ENCODE peak calls at places on chromosomes 7 and 10, in nine cellular contexts. D is stomach, O is GM12878, T is GM23338, K is HL-60, A is suprapubic skin, G is HepG2, P is SK-N-SH, Y is spleen. E is an unnamed sample.
A peak's percentile ranks its signal among the peaks of the same experiment; 100 is the strongest.

GRCh38 chr10:89744021-89744420 is 42.6 kb downstream of the KIF20B start:
- DNase-seq in D (no peak), O (no peak), T (no peak), K (no peak), A (no peak), G (no peak), P (no peak), Y (no peak), E (no peak)

GRCh38 chr10:67114945-67115344 is 189.1 kb downstream of the LRRTM3 start:
- DNase-seq in D (no peak), O (no peak), T (no peak), K (no peak), A (no peak), G (peak; percentile 71), P (no peak), Y (no peak), E (no peak)

GRCh38 chr10:119306514-119306951 is 99.2 kb downstream of the GRK5 start:
- DNase-seq in D (peak; percentile 43), O (peak; percentile 71), T (no peak), K (peak; percentile 57), A (no peak), G (no peak), P (no peak), Y (peak; percentile 95), E (no peak)

GRCh38 chr10:132109341-132110072 is 43.8 kb downstream of the JAKMIP3 start:
- DNase-seq in D (peak; percentile 23), O (no peak), T (no peak), K (no peak), A (no peak), G (no peak), P (no peak), Y (no peak), E (no peak)

GRCh38 chr7:72343991-72344390 is 68.1 kb downstream of the CALN1 start:
- DNase-seq in D (no peak), O (no peak), T (peak; percentile 87), K (no peak), A (no peak), G (no peak), P (no peak), Y (no peak), E (no peak)

GRCh38 chr7:47253650-47254080 is 328.2 kb downstream of the TNS3 start:
- DNase-seq in D (no peak), O (no peak), T (no peak), K (peak; percentile 46), A (no peak), G (no peak), P (peak; percentile 77), Y (no peak), E (no peak)

GRCh38 chr10:20890009-20890408 is 7.1 kb downstream of the NEBL start:
- DNase-seq in D (no peak), O (no peak), T (no peak), K (no peak), A (no peak), G (no peak), P (no peak), Y (no peak), E (no peak)

GRCh38 chr7:130942211-130942964 is 208.4 kb upstream of the KLF14 start:
- DNase-seq in D (peak; percentile 48), O (no peak), T (no peak), K (no peak), A (no peak), G (peak; percentile 70), P (no peak), Y (no peak), E (peak; percentile 55)

GRCh38 chr7:22725585-22725984 is 1.4 kb upstream of the IL6 start:
- DNase-seq in D (no peak), O (no peak), T (peak; percentile 67), K (peak; percentile 15), A (no peak), G (peak; percentile 47), P (peak; percentile 28), Y (no peak), E (no peak)

GRCh38 chr7:157479326-157479725 is 142.5 kb downstream of the DNAJB6 start:
- DNase-seq in D (no peak), O (no peak), T (no peak), K (no peak), A (peak; percentile 66), G (no peak), P (no peak), Y (peak; percentile 59), E (no peak)

GRCh38 chr7:141654551-141654950 is 47.4 kb downstream of the DENND11 start:
- DNase-seq in D (peak; percentile 70), O (peak; percentile 23), T (peak; percentile 94), K (peak; percentile 35), A (no peak), G (peak; percentile 70), P (peak; percentile 87), Y (no peak), E (peak; percentile 41)

GRCh38 chr7:46175221-46175620 is 254.1 kb upstream of the IGFBP3 start:
- DNase-seq in D (no peak), O (no peak), T (no peak), K (no peak), A (no peak), G (no peak), P (no peak), Y (no peak), E (no peak)

DNA sequence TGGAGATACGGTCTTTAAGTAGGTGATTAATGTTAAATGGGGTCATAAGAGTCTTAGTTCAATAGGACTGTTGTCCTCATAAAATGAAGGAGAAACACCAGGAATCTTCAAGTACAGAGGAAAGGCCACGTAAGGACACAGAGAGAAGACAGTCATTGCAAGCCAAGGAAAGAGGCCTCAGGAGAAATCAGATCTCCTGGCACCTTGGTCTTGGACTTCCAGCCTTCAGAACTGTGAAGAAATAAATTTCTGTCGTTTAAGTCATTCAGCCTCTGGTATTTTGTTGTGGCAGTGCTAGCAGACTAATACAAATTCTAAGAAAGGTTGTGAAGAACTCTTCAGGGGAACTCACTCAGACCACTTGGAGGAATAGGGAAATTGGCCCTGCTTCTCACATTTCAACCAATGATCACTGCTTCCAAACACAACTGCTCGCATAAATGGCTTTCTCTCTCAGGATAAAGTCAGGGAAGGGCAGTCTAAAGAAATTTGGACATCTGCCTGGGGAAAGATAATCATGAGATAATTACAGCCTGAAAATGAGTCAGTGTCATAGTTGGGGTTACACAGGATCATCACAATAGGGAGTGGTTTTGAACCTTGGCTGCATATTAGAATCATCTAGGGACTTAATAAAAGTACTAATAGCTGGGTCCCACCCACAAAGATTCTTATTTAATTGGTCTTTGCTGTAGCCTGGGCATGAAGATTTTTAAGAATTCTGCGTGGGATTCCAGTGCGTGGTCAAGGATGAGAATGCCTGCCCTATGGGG is 310.7 kb upstream of the PLXDC2 start:
- DNase-seq in D (no peak), O (no peak), T (no peak), K (no peak), A (no peak), G (no peak), P (no peak), Y (no peak), E (no peak)
- H3K4me3 ChIP-seq in D (no peak overlapping the region), O (no peak overlapping the region), T (no peak overlapping the region), K (no peak overlapping the region), A (no peak overlapping the region), G (no peak overlapping the region), P (no peak overlapping the region), Y (no peak overlapping the region), E (no peak overlapping the region)

DNA sequence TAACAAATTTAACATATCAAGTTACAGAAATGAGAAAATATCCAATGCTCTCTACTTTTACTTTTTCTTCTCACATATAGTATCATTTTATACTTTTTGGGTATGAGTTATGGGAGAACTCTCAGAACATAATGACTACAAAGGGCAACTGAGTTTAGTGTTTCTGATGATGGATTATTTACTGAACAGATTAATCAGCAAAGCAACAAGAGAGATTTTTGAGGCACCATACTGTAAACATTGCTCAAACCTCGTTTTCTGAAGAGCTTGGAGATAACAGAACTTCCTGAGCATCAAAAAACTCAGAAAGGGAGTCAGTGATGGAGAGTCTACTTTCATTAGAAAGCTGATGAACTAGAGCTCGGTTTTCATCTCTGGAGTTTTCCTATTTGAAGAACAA is 84.8 kb upstream of the GSDME start:
- DNase-seq in D (no peak), O (no peak), T (no peak), K (no peak), A (no peak), G (no peak), P (no peak), Y (no peak), E (no peak)
- TF ChIP-seq POLR2AphosphoS5 in D (no peak), O (no peak), T (no peak), K (no peak), A (no peak), G (no peak), P (no peak), Y (no peak), E (no peak)

GRCh38 chr10:99538287-99538917 is 5.7 kb downstream of the NKX2-3 start:
- DNase-seq in D (no peak), O (no peak), T (peak; percentile 71), K (no peak), A (no peak), G (no peak), P (peak; percentile 21), Y (no peak), E (no peak)

GRCh38 chr10:99540673-99541531 is 8.2 kb downstream of the NKX2-3 start:
- DNase-seq in D (peak; percentile 45), O (no peak), T (peak; percentile 65), K (no peak), A (no peak), G (no peak), P (peak; percentile 45), Y (no peak), E (no peak)

GRCh38 chr10:99539120-99539519 is 6.4 kb downstream of the NKX2-3 start:
- DNase-seq in D (no peak), O (no peak), T (peak; percentile 41), K (no peak), A (no peak), G (no peak), P (no peak), Y (no peak), E (no peak)

GRCh38 chr10:99539820-99540219 is 7.1 kb downstream of the NKX2-3 start:
- DNase-seq in D (no peak), O (no peak), T (no peak), K (no peak), A (no peak), G (no peak), P (no peak), Y (no peak), E (no peak)

DNA sequence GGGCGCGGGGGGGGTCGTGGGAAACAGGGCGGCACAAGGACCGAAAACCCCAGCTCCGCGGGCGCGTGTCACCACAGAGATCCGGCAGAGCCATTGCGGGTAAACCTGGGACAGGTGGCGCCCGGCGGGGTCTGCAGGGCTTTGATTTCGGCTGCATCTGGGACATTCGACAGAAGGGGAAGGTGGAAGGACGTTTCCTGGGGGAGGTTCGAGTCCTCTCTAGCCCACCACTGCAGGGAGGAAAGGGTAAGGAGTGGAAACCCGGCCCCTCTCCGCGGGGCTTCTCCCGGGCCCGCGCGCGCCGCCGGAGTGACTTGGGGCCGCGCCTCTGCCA is 7.6 kb downstream of the NKX2-3 start:
- DNase-seq in D (no peak), O (no peak), T (peak; percentile 41), K (no peak), A (no peak), G (no peak), P (peak; percentile 31), Y (no peak), E (no peak)
- H3K4me3 ChIP-seq in D (peak overlapping the region; percentile 24), O (no peak overlapping the region), T (peak overlapping the region; percentile 49), K (no peak overlapping the region), A (peak overlapping the region; percentile 4), G (no peak overlapping the region), P (no peak overlapping the region), Y (peak overlapping the region; percentile 62), E (peak overlapping the region; percentile 10)

GRCh38 chr10:78038105-78038504 is 4.4 kb downstream of the RPS24 start:
- DNase-seq in D (no peak), O (no peak), T (no peak), K (no peak), A (no peak), G (no peak), P (no peak), Y (no peak), E (no peak)
- TF ChIP-seq POLR2AphosphoS5 in D (no peak), O (no peak), T (no peak), K (no peak), A (no peak), G (no peak), P (peak; percentile 26), Y (no peak), E (no peak)

E was measured in prostate gland.